ENCODE peak calls at places on chromosomes 7 and 10, in eight cellular contexts. W, S, E, A, C, G, D and P are unnamed samples.

GRCh38 chr10:14507156-14507555 is 176.4 kb upstream of the FRMD4A start:
- DNase-seq in W (no peak), S (no peak), E (peak; percentile 92), A (peak; percentile 20), C (no peak), G (no peak), D (no peak), P (no peak)

GRCh38 chr10:131657985-131658330 is 242.8 kb upstream of the PPP2R2D start:
- DNase-seq in W (no peak), S (peak; percentile 11), E (no peak), A (no peak), C (no peak), G (no peak), D (no peak), P (no peak)

GRCh38 chr10:59465089-59465488 is 102.7 kb upstream of the FAM13C start:
- DNase-seq in W (peak; percentile 2), S (no peak), E (no peak), A (no peak), C (peak; percentile 53), G (peak; percentile 23), D (no peak), P (no peak)

GRCh38 chr10:82866424-82867020 is 991.5 kb downstream of the NRG3 start:
- DNase-seq in W (peak; percentile 94), S (no peak), E (no peak), A (no peak), C (peak; percentile 67), G (no peak), D (no peak), P (no peak)

GRCh38 chr7:118452128-118452527 is 227.6 kb downstream of the ANKRD7 start:
- DNase-seq in W (no peak), S (no peak), E (no peak), A (no peak), C (no peak), G (no peak), D (no peak), P (no peak)

GRCh38 chr7:15104411-15105092 is 202.0 kb upstream of the DGKB start:
- DNase-seq in W (no peak), S (no peak), E (no peak), A (peak; percentile 96), C (no peak), G (no peak), D (no peak), P (no peak)

GRCh38 chr7:42152353-42153205 is 84.4 kb downstream of the GLI3 start:
- DNase-seq in W (no peak), S (no peak), E (no peak), A (no peak), C (no peak), G (peak; percentile 83), D (peak; percentile 40), P (no peak)

GRCh38 chr10:68561804-68562649 is 1.9 kb downstream of the TET1 start:
- DNase-seq in W (no peak), S (no peak), E (no peak), A (peak; percentile 23), C (peak; percentile 54), G (peak; percentile 70), D (peak; percentile 24), P (peak; percentile 74)

GRCh38 chr7:99380823-99381663 is 6.5 kb downstream of the ARPC1B start:
- DNase-seq in W (peak; percentile 69), S (peak; percentile 75), E (no peak), A (no peak), C (peak; percentile 41), G (no peak), D (no peak), P (peak; percentile 63)

GRCh38 chr7:100673942-100674431 is 447 bp downstream of the GNB2 start:
- DNase-seq in W (peak; percentile 30), S (peak; percentile 73), E (no peak), A (peak; percentile 70), C (peak; percentile 60), G (no peak), D (no peak), P (no peak)

GRCh38 chr10:119177708-119178370 is 773 bp downstream of the PRDX3 start:
- DNase-seq in W (no peak), S (no peak), E (no peak), A (no peak), C (peak; percentile 69), G (no peak), D (no peak), P (no peak)

GRCh38 chr7:46990761-46991160 is 591.1 kb downstream of the TNS3 start:
- DNase-seq in W (no peak), S (no peak), E (no peak), A (no peak), C (peak; percentile 36), G (no peak), D (no peak), P (no peak)

GRCh38 chr10:99966306-99966705 is 43.4 kb downstream of the DNMBP start:
- DNase-seq in W (peak; percentile 100), S (no peak), E (no peak), A (no peak), C (peak; percentile 97), G (no peak), D (no peak), P (no peak)

GRCh38 chr7:56028942-56029630 is 22.2 kb downstream of the PSPH start:
- DNase-seq in W (peak; percentile 27), S (no peak), E (no peak), A (no peak), C (no peak), G (no peak), D (no peak), P (no peak)

GRCh38 chr10:72257051-72257892 is 16.5 kb upstream of the DDIT4 start:
- DNase-seq in W (no peak), S (peak; percentile 67), E (no peak), A (no peak), C (no peak), G (peak; percentile 74), D (no peak), P (no peak)

GRCh38 chr7:157477550-157478212 is 140.9 kb downstream of the DNAJB6 start:
- DNase-seq in W (no peak), S (no peak), E (no peak), A (no peak), C (no peak), G (no peak), D (no peak), P (no peak)

GRCh38 chr10:93077860-93078337 is 4.2 kb downstream of the CYP26A1 start:
- DNase-seq in W (no peak), S (no peak), E (no peak), A (no peak), C (no peak), G (no peak), D (no peak), P (no peak)

GRCh38 chr7:102064361-102065025 is 222.2 kb upstream of the SH2B2 start:
- DNase-seq in W (peak; percentile 74), S (peak; percentile 57), E (no peak), A (no peak), C (peak; percentile 42), G (no peak), D (no peak), P (no peak)

GRCh38 chr10:70445718-70446485 is 4.4 kb upstream of the NODAL start:
- DNase-seq in W (no peak), S (no peak), E (no peak), A (no peak), C (peak; percentile 36), G (no peak), D (no peak), P (no peak)

GRCh38 chr7:78939669-78940068 is 513.8 kb downstream of the MAGI2 start:
- DNase-seq in W (no peak), S (no peak), E (peak; percentile 88), A (no peak), C (peak; percentile 13), G (no peak), D (no peak), P (no peak)

GRCh38 chr10:18214692-18215563 is 74.7 kb downstream of the CACNB2 start:
- DNase-seq in W (peak; percentile 51), S (no peak), E (no peak), A (no peak), C (peak; percentile 76), G (peak; percentile 61), D (peak; percentile 61), P (no peak)

GRCh38 chr10:76874151-76874550 is 763.5 kb downstream of the KCNMA1 start:
- DNase-seq in W (peak; percentile 23), S (peak; percentile 67), E (no peak), A (no peak), C (peak; percentile 96), G (no peak), D (no peak), P (no peak)

GRCh38 chr10:78292987-78293865 is 259.6 kb downstream of the RPS24 start:
- DNase-seq in W (no peak), S (no peak), E (peak; percentile 18), A (peak; percentile 29), C (no peak), G (peak; percentile 93), D (peak; percentile 59), P (no peak)

GRCh38 chr10:77604063-77604462 is 33.5 kb downstream of the KCNMA1 start:
- DNase-seq in W (no peak), S (no peak), E (no peak), A (no peak), C (no peak), G (no peak), D (no peak), P (no peak)

GRCh38 chr7:55022618-55022985 is 3.8 kb downstream of the EGFR start:
- DNase-seq in W (no peak), S (no peak), E (no peak), A (no peak), C (peak; percentile 44), G (no peak), D (no peak), P (no peak)

GRCh38 chr10:114607358-114607998 is 50.6 kb downstream of the ABLIM1 start:
- DNase-seq in W (peak; percentile 42), S (no peak), E (no peak), A (no peak), C (peak; percentile 56), G (no peak), D (no peak), P (no peak)

GRCh38 chr10:79022565-79023488 is 45.9 kb upstream of the ZMIZ1 start:
- DNase-seq in W (no peak), S (peak; percentile 47), E (peak; percentile 13), A (no peak), C (no peak), G (peak; percentile 50), D (no peak), P (no peak)

GRCh38 chr10:62244785-62245595 is 23.7 kb downstream of the RTKN2 start:
- DNase-seq in W (peak; percentile 64), S (no peak), E (peak; percentile 29), A (peak; percentile 50), C (peak; percentile 81), G (peak; percentile 60), D (no peak), P (peak; percentile 40)

GRCh38 chr10:5460468-5461200 is 38.7 kb downstream of the CALML5 start:
- DNase-seq in W (no peak), S (no peak), E (no peak), A (no peak), C (no peak), G (no peak), D (no peak), P (no peak)

GRCh38 chr7:129698516-129699418 is 87.2 kb downstream of the NRF1 start:
- DNase-seq in W (no peak), S (no peak), E (no peak), A (no peak), C (no peak), G (no peak), D (no peak), P (no peak)

GRCh38 chr10:97771055-97771811 is 566 bp downstream of the SFRP5 start:
- DNase-seq in W (no peak), S (no peak), E (no peak), A (peak; percentile 7), C (peak; percentile 53), G (peak; percentile 82), D (peak; percentile 14), P (no peak)

GRCh38 chr10:98349508-98349922 is 65.5 kb downstream of the PYROXD2 start:
- DNase-seq in W (peak; percentile 93), S (peak; percentile 72), E (no peak), A (no peak), C (peak; percentile 100), G (no peak), D (no peak), P (no peak)

GRCh38 chr7:91789558-91789957 is 90.9 kb downstream of the MTERF1 start:
- DNase-seq in W (no peak), S (no peak), E (no peak), A (no peak), C (peak; percentile 14), G (no peak), D (no peak), P (no peak)

GRCh38 chr10:110818311-110819257 is 53.1 kb upstream of the PDCD4 start:
- DNase-seq in W (no peak), S (peak; percentile 75), E (peak; percentile 16), A (peak; percentile 47), C (no peak), G (no peak), D (no peak), P (no peak)